ENCODE peak calls at places on chromosomes 16 and 17, in five cellular contexts. Z, S, K, V and L are unnamed samples.

GRCh38 chr16:50263060-50263909 is 3.1 kb upstream of the ADCY7 start:
- DNase-seq in K (no peak), S (peak; percentile 13), Z (no peak), V (no peak), L (no peak)

GRCh38 chr17:44065668-44066203 is 735 bp downstream of the LSM12 start:
- DNase-seq in K (peak; percentile 53), V (peak; percentile 20), S (no peak), Z (no peak), L (peak; percentile 39)

GRCh38 chr17:46758614-46759013 is 59.9 kb downstream of the WNT3 start:
- DNase-seq in S (no peak), V (peak; percentile 87), Z (no peak), K (no peak), L (no peak)

GRCh38 chr16:11004351-11004750 is 60.0 kb downstream of the CLEC16A start:
- DNase-seq in S (no peak), Z (no peak), V (no peak), K (peak; percentile 71), L (no peak)

GRCh38 chr17:57956311-57957119 is 1.3 kb upstream of the CUEDC1 start:
- DNase-seq in V (no peak), K (no peak), Z (no peak), S (no peak), L (peak; percentile 54)

GRCh38 chr17:31416503-31416923 is 25.0 kb downstream of the RAB11FIP4 start:
- DNase-seq in V (no peak), S (no peak), Z (peak; percentile 72), K (no peak), L (no peak)

GRCh38 chr16:19138601-19139000 is 24.8 kb downstream of the ITPRIPL2 start:
- DNase-seq in Z (no peak), S (peak; percentile 73), K (peak; percentile 76), V (peak; percentile 47), L (no peak)

GRCh38 chr16:28923652-28924398 is 1.2 kb downstream of the RABEP2 start:
- DNase-seq in V (no peak), S (peak; percentile 57), Z (no peak), K (no peak), L (peak; percentile 94)

GRCh38 chr17:37147301-37147812 is 198.6 kb downstream of the AATF start:
- DNase-seq in S (peak; percentile 21), V (peak; percentile 68), K (no peak), Z (no peak), L (peak; percentile 69)

GRCh38 chr17:60661489-60661888 is 16.2 kb upstream of the BCAS3 start:
- DNase-seq in V (no peak), S (no peak), Z (no peak), K (no peak), L (no peak)

GRCh38 chr17:38881600-38882191 is 11.8 kb downstream of the LASP1 start:
- DNase-seq in Z (peak; percentile 6), V (no peak), S (peak; percentile 89), K (peak; percentile 54), L (peak; percentile 87)

GRCh38 chr16:19851476-19851875 is 33.2 kb downstream of the GPRC5B start:
- DNase-seq in Z (no peak), K (no peak), V (no peak), S (no peak), L (no peak)

GRCh38 chr17:66420961-66421371 is 118.6 kb downstream of the PRKCA start:
- DNase-seq in V (peak; percentile 25), S (no peak), Z (no peak), K (peak; percentile 91), L (no peak)

GRCh38 chr17:74642995-74643394 is 19.5 kb upstream of the CD300E start:
- DNase-seq in S (no peak), K (no peak), V (no peak), Z (no peak), L (no peak)

GRCh38 chr16:3739636-3740035 is 22.3 kb upstream of the TRAP1 start:
- DNase-seq in V (no peak), Z (no peak), K (no peak), S (no peak), L (no peak)

GRCh38 chr16:19688396-19689024 is 29.5 kb downstream of the KNOP1 start:
- DNase-seq in V (no peak), S (no peak), Z (no peak), K (no peak), L (no peak)

GRCh38 chr17:40563371-40564052 is 1.8 kb downstream of the CCR7 start:
- DNase-seq in K (no peak), Z (no peak), S (no peak), V (no peak), L (no peak)

GRCh38 chr17:79811888-79812205 is 15.0 kb upstream of the CBX8 start:
- DNase-seq in Z (no peak), S (no peak), K (no peak), V (no peak), L (no peak)

GRCh38 chr17:79808763-79809529 is 12.1 kb upstream of the CBX8 start:
- DNase-seq in S (peak; percentile 75), V (peak; percentile 80), K (no peak), Z (peak; percentile 64), L (peak; percentile 64)

GRCh38 chr17:79811036-79811887 is 14.4 kb upstream of the CBX8 start:
- DNase-seq in Z (peak; percentile 57), K (peak; percentile 49), S (peak; percentile 68), V (peak; percentile 68), L (peak; percentile 72)

GRCh38 chr17:79809530-79810137 is 12.8 kb upstream of the CBX8 start:
- DNase-seq in Z (peak; percentile 26), S (no peak), V (no peak), K (no peak), L (no peak)

GRCh38 chr17:79810138-79811027 is 13.5 kb upstream of the CBX8 start:
- DNase-seq in V (peak; percentile 93), Z (peak; percentile 97), K (peak; percentile 86), S (peak; percentile 92), L (peak; percentile 78)
- H3K4me1 ChIP-seq in V (peaks cover 29% of the 10 kb centered on the region), Z (peaks cover 50% of the 10 kb centered on the region), K (no peaks in the 10 kb centered on the region), S (peaks cover 40% of the 10 kb centered on the region), L (peaks cover 28% of the 10 kb centered on the region)

GRCh38 chr17:48582750-48583069 is 4.6 kb upstream of the HOXB4 start:
- DNase-seq in V (no peak), K (no peak), Z (no peak), S (no peak), L (no peak)
- H3K4me3 ChIP-seq in V (no peak overlapping the region), K (peak overlapping the region; percentile 74), Z (no peak overlapping the region), S (peak overlapping the region; percentile 39), L (no peak overlapping the region)

GRCh38 chr16:26717826-26718225 is 348.9 kb upstream of the C16orf82 start:
- DNase-seq in V (no peak), K (no peak), Z (no peak), S (no peak), L (peak; percentile 73)
- TF ChIP-seq EZH2phosphoT487 in V (no peak), K (no peak), Z (no peak), S (no peak), L (no peak)

GRCh38 chr16:57036945-57037344 is 47.6 kb downstream of the NLRC5 start:
- DNase-seq in K (no peak), V (no peak), S (no peak), Z (no peak), L (no peak)

GRCh38 chr16:57038151-57038550 is 48.8 kb downstream of the NLRC5 start:
- DNase-seq in V (no peak), Z (no peak), K (peak; percentile 66), S (no peak), L (no peak)

GRCh38 chr16:57036315-57036714 is 47.0 kb downstream of the NLRC5 start:
- DNase-seq in K (no peak), V (no peak), S (no peak), Z (no peak), L (no peak)

GRCh38 chr16:57041182-57042156 is 50.9 kb upstream of the CPNE2 start:
- DNase-seq in S (no peak), Z (no peak), K (no peak), V (no peak), L (peak; percentile 83)

GRCh38 chr16:57039148-57039812 is 49.9 kb downstream of the NLRC5 start:
- DNase-seq in K (peak; percentile 58), V (no peak), S (no peak), Z (no peak), L (peak; percentile 93)
- H3K4me1 ChIP-seq in K (peaks cover 25% of the 10 kb centered on the region), V (no peaks in the 10 kb centered on the region), S (no peaks in the 10 kb centered on the region), Z (no peaks in the 10 kb centered on the region), L (peaks cover 87% of the 10 kb centered on the region)

DNA sequence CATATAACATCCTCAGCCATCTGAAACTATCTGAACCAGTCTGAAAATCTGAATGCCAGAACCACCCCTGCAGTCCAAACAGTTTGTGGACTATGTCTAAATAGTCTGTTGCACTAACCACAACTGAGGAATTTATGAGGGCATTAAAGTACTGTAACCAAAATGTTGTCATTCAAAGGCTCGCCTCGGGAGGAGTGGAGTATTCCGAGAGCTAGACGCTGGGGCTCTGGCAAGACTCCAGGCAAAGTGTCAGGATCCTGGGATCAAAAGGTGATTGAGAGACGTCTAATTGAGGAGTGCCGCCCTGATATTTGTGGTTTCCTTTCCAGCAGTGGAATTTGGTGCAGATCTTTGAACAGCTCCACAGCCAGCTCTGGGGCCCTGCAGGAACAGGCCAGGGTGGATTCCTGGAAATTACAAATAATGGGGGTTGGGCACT is 142.9 kb upstream of the MYOCD start:
- DNase-seq in V (peak; percentile 38), S (peak; percentile 63), Z (peak; percentile 12), K (peak; percentile 18), L (no peak)
- H3K4me3 ChIP-seq in V (no peak overlapping the region), S (no peak overlapping the region), Z (no peak overlapping the region), K (no peak overlapping the region), L (no peak overlapping the region)

GRCh38 chr17:19331134-19331533 is 31.4 kb downstream of the B9D1 start:
- DNase-seq in K (peak; percentile 95), Z (no peak), S (no peak), V (no peak), L (no peak)
- TF ChIP-seq EZH2phosphoT487 in K (no peak), Z (no peak), S (no peak), V (no peak), L (no peak)

GRCh38 chr16:595094-595528 is 5.2 kb downstream of the RAB40C start:
- DNase-seq in S (no peak), K (no peak), V (no peak), Z (no peak), L (no peak)

GRCh38 chr16:598823-599739 is 9.2 kb downstream of the RAB40C start:
- DNase-seq in V (no peak), K (no peak), Z (no peak), S (peak; percentile 37), L (no peak)

GRCh38 chr16:595942-596735 is 6.3 kb downstream of the RAB40C start:
- DNase-seq in S (no peak), K (no peak), V (peak; percentile 39), Z (no peak), L (no peak)

GRCh38 chr16:593807-594206 is 3.9 kb downstream of the RAB40C start:
- DNase-seq in K (no peak), S (no peak), Z (no peak), V (no peak), L (no peak)

GRCh38 chr16:596736-597060 is 6.8 kb downstream of the RAB40C start:
- DNase-seq in S (no peak), V (no peak), K (no peak), Z (no peak), L (no peak)
- H3K4me1 ChIP-seq in S (peaks cover 34% of the 10 kb centered on the region), V (peaks cover 19% of the 10 kb centered on the region), K (no peaks in the 10 kb centered on the region), Z (no peaks in the 10 kb centered on the region), L (peaks cover 12% of the 10 kb centered on the region)

DNA sequence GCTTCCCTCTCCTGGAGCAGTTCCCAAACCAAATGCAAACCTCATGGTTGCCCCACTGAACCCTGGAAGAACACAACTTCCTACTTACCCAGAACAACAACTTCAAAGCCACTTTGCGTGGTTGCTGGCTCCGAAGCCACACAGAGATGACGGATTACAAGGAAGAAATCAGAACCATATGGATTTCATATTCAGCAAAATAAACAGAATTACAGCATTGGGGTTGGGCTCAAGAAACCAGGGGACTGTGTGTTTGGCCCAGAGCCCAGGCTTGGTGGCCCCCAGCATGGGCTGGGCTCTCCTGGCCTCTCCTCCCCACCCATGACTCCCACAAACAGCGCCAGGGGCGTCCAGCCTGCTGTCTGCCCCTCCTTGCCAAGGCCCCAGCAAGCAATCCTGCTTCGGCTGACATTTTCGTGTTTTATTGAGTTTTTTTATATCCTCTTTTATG is 137.2 kb downstream of the GAS7 start:
- DNase-seq in K (peak; percentile 83), S (peak; percentile 79), V (no peak), Z (no peak), L (no peak)
- H3K4me3 ChIP-seq in K (peak overlapping the region; percentile 46), S (no peak overlapping the region), V (no peak overlapping the region), Z (no peak overlapping the region), L (no peak overlapping the region)